ENCODE peak calls at places on chromosomes 13 and 19, in nine cellular contexts. T is naive thymus-derived CD4-positive, alpha-beta T cell; C is CD4-positive, CD25-positive, alpha-beta regulatory T cell; L is breast epithelium; V is PC-9; N is tibial nerve; F is tibial artery; Y is vagina; X is GM12878. W is an unnamed sample.

GRCh38 chr19:45901432-45901903 is 945 bp downstream of the MYPOP start:
- DNase-seq in F (peak; percentile 33), C (peak; percentile 41), T (no peak), L (no peak), N (no peak), X (no peak), Y (no peak), V (no peak), W (peak; percentile 76)

GRCh38 chr19:40363128-40363527 is 14.6 kb downstream of the PLD3 start:
- DNase-seq in V (no peak), F (no peak), T (no peak), L (no peak), Y (no peak), N (no peak), C (no peak), X (no peak), W (no peak)

GRCh38 chr13:76792680-76793334 is 93.4 kb downstream of the KCTD12 start:
- DNase-seq in X (no peak), Y (no peak), V (no peak), N (no peak), T (no peak), C (no peak), L (no peak), F (peak; percentile 48), W (no peak)

GRCh38 chr13:109111141-109111540 is 481.7 kb downstream of the MYO16 start:
- DNase-seq in F (no peak), L (no peak), V (no peak), T (no peak), Y (no peak), X (no peak), N (no peak), C (no peak), W (no peak)

GRCh38 chr19:4449022-4449825 is 8.4 kb downstream of the UBXN6 start:
- DNase-seq in F (peak; percentile 60), N (no peak), Y (no peak), C (no peak), X (no peak), V (no peak), L (peak; percentile 66), T (no peak), W (no peak)

GRCh38 chr13:29541400-29541799 is 54.1 kb downstream of the SLC7A1 start:
- DNase-seq in V (no peak), C (no peak), Y (no peak), N (no peak), X (no peak), T (no peak), F (no peak), L (no peak), W (no peak)

GRCh38 chr13:86002921-86003488 is 203.8 kb upstream of the SLITRK6 start:
- DNase-seq in V (no peak), Y (no peak), N (no peak), C (no peak), F (no peak), L (no peak), T (no peak), X (no peak), W (no peak)

GRCh38 chr19:7657047-7657779 is 11.6 kb upstream of the RETN start:
- DNase-seq in L (no peak), Y (no peak), X (no peak), C (peak; percentile 61), V (no peak), F (no peak), N (no peak), T (no peak), W (no peak)

GRCh38 chr13:106440846-106441245 is 94.6 kb downstream of the EFNB2 start:
- DNase-seq in F (no peak), L (no peak), C (no peak), N (no peak), V (no peak), Y (no peak), T (no peak), X (no peak), W (no peak)

GRCh38 chr13:106587787-106588186 is 19.9 kb upstream of the ARGLU1 start:
- DNase-seq in F (no peak), Y (no peak), N (no peak), C (peak; percentile 35), T (no peak), V (no peak), X (no peak), L (no peak), W (no peak)

GRCh38 chr13:106997219-106997618 is 429.3 kb upstream of the ARGLU1 start:
- DNase-seq in N (no peak), V (no peak), F (no peak), L (no peak), X (no peak), C (no peak), Y (no peak), T (no peak), W (no peak)

GRCh38 chr19:12843999-12844732 is 5.9 kb downstream of the MAST1 start:
- DNase-seq in C (no peak), V (no peak), Y (no peak), L (no peak), X (no peak), T (no peak), F (no peak), N (no peak), W (no peak)

GRCh38 chr19:33310606-33311325 is 8.4 kb upstream of the CEBPA start:
- DNase-seq in T (no peak), N (no peak), F (no peak), Y (no peak), C (no peak), X (no peak), L (no peak), V (peak; percentile 57), W (no peak)

GRCh38 chr13:61695147-61695546 is 279.5 kb upstream of the PCDH20 start:
- DNase-seq in X (no peak), N (no peak), T (no peak), Y (no peak), F (no peak), L (no peak), V (no peak), C (no peak), W (no peak)

GRCh38 chr13:114142640-114143490 is 10.4 kb upstream of the RASA3 start:
- DNase-seq in V (no peak), T (peak; percentile 57), F (no peak), Y (no peak), N (no peak), X (no peak), L (no peak), C (peak; percentile 99), W (no peak)

GRCh38 chr19:9937001-9937411 is 691 bp upstream of the OLFM2 start:
- DNase-seq in N (no peak), V (no peak), X (no peak), C (no peak), T (no peak), Y (no peak), F (no peak), L (no peak), W (no peak)

DNA sequence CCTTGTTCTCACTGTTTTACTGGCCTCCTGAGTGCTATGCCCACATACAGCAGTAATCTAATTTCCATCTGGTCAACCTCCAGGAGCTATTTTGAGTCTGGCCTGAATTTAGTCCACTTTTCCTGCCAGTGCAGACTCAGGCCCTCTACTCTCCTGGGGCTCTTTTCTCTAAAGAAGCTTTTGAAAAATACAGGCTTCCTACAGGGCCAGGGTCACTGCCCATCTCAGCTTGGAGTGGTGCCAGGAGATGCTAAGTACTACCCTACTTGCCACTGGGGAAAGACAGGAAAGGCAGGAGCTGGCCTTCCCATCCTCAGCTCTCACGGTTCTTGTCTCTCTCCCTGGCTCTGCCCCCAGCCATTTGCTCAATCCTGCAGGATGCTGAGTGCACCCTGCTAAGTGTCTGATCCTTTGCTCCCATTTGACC is 101.7 kb upstream of the SERP2 start:
- DNase-seq in L (no peak), X (no peak), F (peak; percentile 69), Y (no peak), T (no peak), N (peak; percentile 29), V (no peak), C (no peak), W (no peak)
- H3K27ac ChIP-seq in L (peak overlapping the region; percentile 83), X (no peak overlapping the region), F (peak overlapping the region; percentile 79), Y (peak overlapping the region; percentile 87), T (no peak overlapping the region), N (peak overlapping the region; percentile 79), V (no peak overlapping the region), C (no peak overlapping the region), W (peak overlapping the region; percentile 76)

GRCh38 chr19:3374369-3375112 is 8.2 kb downstream of the NFIC start:
- DNase-seq in Y (no peak), L (peak; percentile 67), X (no peak), F (peak; percentile 77), N (no peak), V (no peak), C (no peak), T (no peak), W (no peak)
- H3K27me3 ChIP-seq in Y (no peaks in the 10 kb centered on the region), L (no peaks in the 10 kb centered on the region), X (no peaks in the 10 kb centered on the region), F (no peaks in the 10 kb centered on the region), N (no peaks in the 10 kb centered on the region), V (no peaks in the 10 kb centered on the region), C (no peaks in the 10 kb centered on the region), T (no peaks in the 10 kb centered on the region), W (peaks cover 18% of the 10 kb centered on the region)

DNA sequence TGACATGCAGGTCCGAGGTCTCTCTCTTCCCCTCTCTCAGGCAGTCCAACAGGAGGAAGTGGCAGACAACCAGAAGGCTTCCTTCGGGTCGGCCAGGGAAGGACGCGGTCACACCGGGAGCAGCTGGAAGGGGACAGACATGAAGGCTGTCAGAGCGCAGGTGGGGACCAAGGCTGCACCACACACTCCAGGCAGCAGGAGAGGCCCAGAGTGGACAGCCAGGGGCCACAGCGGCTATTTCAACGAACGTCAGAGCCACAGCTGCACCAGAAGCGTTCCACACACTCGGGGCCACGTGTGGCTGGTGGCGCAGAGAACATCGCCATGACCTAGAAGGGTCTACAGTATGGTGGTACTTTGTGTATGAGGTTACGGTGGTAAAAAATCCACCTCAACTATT is 16.0 kb upstream of the SLC39A3 start:
- DNase-seq in Y (no peak), N (no peak), X (no peak), T (no peak), F (no peak), L (no peak), C (no peak), V (no peak), W (no peak)
- H3K36me3 ChIP-seq in Y (peaks cover 27% of the 10 kb centered on the region), N (peaks cover 5% of the 10 kb centered on the region), X (peaks cover 8% of the 10 kb centered on the region), T (no peaks in the 10 kb centered on the region), F (peaks cover 78% of the 10 kb centered on the region), L (no peaks in the 10 kb centered on the region), C (peaks cover 11% of the 10 kb centered on the region), V (no peaks in the 10 kb centered on the region), W (no peaks in the 10 kb centered on the region)

GRCh38 chr19:16477311-16477710 is 5.5 kb upstream of the EPS15L1 start:
- DNase-seq in N (no peak), X (no peak), Y (no peak), V (no peak), C (no peak), L (no peak), F (no peak), T (no peak), W (no peak)

GRCh38 chr19:16470911-16471811 is 609 bp downstream of the EPS15L1 start:
- DNase-seq in F (peak; percentile 36), Y (no peak), T (no peak), N (no peak), X (no peak), C (peak; percentile 56), L (no peak), V (peak; percentile 18), W (peak; percentile 39)

GRCh38 chr19:16476401-16476800 is 4.6 kb upstream of the EPS15L1 start:
- DNase-seq in F (no peak), X (no peak), L (no peak), V (no peak), T (no peak), C (no peak), Y (no peak), N (no peak), W (no peak)

GRCh38 chr19:16472992-16473391 is 1.2 kb upstream of the EPS15L1 start:
- DNase-seq in L (no peak), C (no peak), F (no peak), T (no peak), X (no peak), V (no peak), N (no peak), Y (no peak), W (no peak)

GRCh38 chr19:16473875-16474397 is 2.2 kb upstream of the EPS15L1 start:
- DNase-seq in Y (no peak), X (no peak), V (no peak), C (no peak), N (no peak), T (no peak), L (no peak), F (no peak), W (no peak)
- H3K27ac ChIP-seq in Y (no peak overlapping the region), X (no peak overlapping the region), V (no peak overlapping the region), C (no peak overlapping the region), N (no peak overlapping the region), T (no peak overlapping the region), L (no peak overlapping the region), F (no peak overlapping the region), W (no peak overlapping the region)